ENCODE peak calls at places on chromosomes 12 and 14, in six cellular contexts. One of them, this sample, is unnamed.
A peak's percentile ranks its signal among the peaks of the same experiment; 100 is the strongest.

GRCh38 chr14:35277179-35277578 is 15.0 kb upstream of the PSMA6 start:
- DNase-seq in endothelial cell of umbilical vein: no peak
- DNase-seq in CD8-positive, alpha-beta memory T cell: no peak
- DNase-seq in naive thymus-derived CD4-positive, alpha-beta T cell: no peak
- DNase-seq in SIG-M5: no peak
- DNase-seq in C1 segment of cervical spinal cord: no peak
- DNase-seq in this sample: no peak

GRCh38 chr12:67377021-67377420 is 107.9 kb downstream of the CAND1 start:
- DNase-seq in CD8-positive, alpha-beta memory T cell: no peak
- DNase-seq in SIG-M5: no peak
- DNase-seq in naive thymus-derived CD4-positive, alpha-beta T cell: no peak
- DNase-seq in endothelial cell of umbilical vein: no peak
- DNase-seq in C1 segment of cervical spinal cord: no peak
- DNase-seq in this sample: no peak

GRCh38 chr14:26531894-26532293 is 65.9 kb downstream of the NOVA1 start:
- DNase-seq in SIG-M5: no peak
- DNase-seq in naive thymus-derived CD4-positive, alpha-beta T cell: no peak
- DNase-seq in CD8-positive, alpha-beta memory T cell: no peak
- DNase-seq in C1 segment of cervical spinal cord: no peak
- DNase-seq in endothelial cell of umbilical vein: no peak
- DNase-seq in this sample: peak; percentile 76

GRCh38 chr12:111304642-111305071 is 64.2 kb downstream of the PHETA1 start:
- DNase-seq in CD8-positive, alpha-beta memory T cell: no peak
- DNase-seq in endothelial cell of umbilical vein: peak; percentile 10
- DNase-seq in naive thymus-derived CD4-positive, alpha-beta T cell: peak; percentile 23
- DNase-seq in SIG-M5: no peak
- DNase-seq in C1 segment of cervical spinal cord: no peak
- DNase-seq in this sample: peak; percentile 8

GRCh38 chr14:68405959-68406358 is 386.9 kb downstream of the ZFP36L1 start:
- DNase-seq in CD8-positive, alpha-beta memory T cell: no peak
- DNase-seq in SIG-M5: no peak
- DNase-seq in endothelial cell of umbilical vein: no peak
- DNase-seq in naive thymus-derived CD4-positive, alpha-beta T cell: no peak
- DNase-seq in C1 segment of cervical spinal cord: no peak
- DNase-seq in this sample: peak; percentile 36

GRCh38 chr14:98955741-98956070 is 316.3 kb downstream of the BCL11B start:
- DNase-seq in CD8-positive, alpha-beta memory T cell: no peak
- DNase-seq in naive thymus-derived CD4-positive, alpha-beta T cell: no peak
- DNase-seq in SIG-M5: no peak
- DNase-seq in C1 segment of cervical spinal cord: no peak
- DNase-seq in endothelial cell of umbilical vein: no peak
- DNase-seq in this sample: no peak

GRCh38 chr12:68264864-68265256 is 11.5 kb upstream of the IL22 start:
- DNase-seq in naive thymus-derived CD4-positive, alpha-beta T cell: no peak
- DNase-seq in CD8-positive, alpha-beta memory T cell: no peak
- DNase-seq in endothelial cell of umbilical vein: no peak
- DNase-seq in C1 segment of cervical spinal cord: no peak
- DNase-seq in SIG-M5: no peak
- DNase-seq in this sample: peak; percentile 58

GRCh38 chr12:51322452-51322851 is 1.5 kb downstream of the BIN2 start:
- DNase-seq in CD8-positive, alpha-beta memory T cell: no peak
- DNase-seq in endothelial cell of umbilical vein: no peak
- DNase-seq in naive thymus-derived CD4-positive, alpha-beta T cell: no peak
- DNase-seq in SIG-M5: no peak
- DNase-seq in C1 segment of cervical spinal cord: no peak
- DNase-seq in this sample: no peak

GRCh38 chr14:21136024-21136423 is 19.8 kb downstream of the OR5AU1 start:
- DNase-seq in C1 segment of cervical spinal cord: no peak
- DNase-seq in CD8-positive, alpha-beta memory T cell: no peak
- DNase-seq in SIG-M5: no peak
- DNase-seq in naive thymus-derived CD4-positive, alpha-beta T cell: peak; percentile 14
- DNase-seq in endothelial cell of umbilical vein: peak; percentile 21
- DNase-seq in this sample: peak; percentile 33

GRCh38 chr12:100794441-100795192 is at the start of gene ANO4:
- DNase-seq in endothelial cell of umbilical vein: no peak
- DNase-seq in C1 segment of cervical spinal cord: peak; percentile 46
- DNase-seq in SIG-M5: no peak
- DNase-seq in CD8-positive, alpha-beta memory T cell: no peak
- DNase-seq in naive thymus-derived CD4-positive, alpha-beta T cell: no peak
- DNase-seq in this sample: no peak

GRCh38 chr12:6700646-6701051 is at the start of gene PIANP:
- DNase-seq in SIG-M5: no peak
- DNase-seq in naive thymus-derived CD4-positive, alpha-beta T cell: peak; percentile 67
- DNase-seq in endothelial cell of umbilical vein: no peak
- DNase-seq in C1 segment of cervical spinal cord: no peak
- DNase-seq in CD8-positive, alpha-beta memory T cell: peak; percentile 43
- DNase-seq in this sample: no peak

GRCh38 chr14:94623856-94624499 is 11.8 kb downstream of the SERPINA3 start:
- DNase-seq in endothelial cell of umbilical vein: no peak
- DNase-seq in naive thymus-derived CD4-positive, alpha-beta T cell: no peak
- DNase-seq in CD8-positive, alpha-beta memory T cell: no peak
- DNase-seq in SIG-M5: no peak
- DNase-seq in C1 segment of cervical spinal cord: no peak
- DNase-seq in this sample: no peak

GRCh38 chr14:23093993-23094665 is 807 bp downstream of the ACIN1 start:
- DNase-seq in naive thymus-derived CD4-positive, alpha-beta T cell: no peak
- DNase-seq in endothelial cell of umbilical vein: no peak
- DNase-seq in SIG-M5: no peak
- DNase-seq in C1 segment of cervical spinal cord: no peak
- DNase-seq in CD8-positive, alpha-beta memory T cell: no peak
- DNase-seq in this sample: no peak

GRCh38 chr12:12273291-12273957 is 6.6 kb upstream of the LRP6 start:
- DNase-seq in SIG-M5: no peak
- DNase-seq in naive thymus-derived CD4-positive, alpha-beta T cell: no peak
- DNase-seq in endothelial cell of umbilical vein: no peak
- DNase-seq in C1 segment of cervical spinal cord: no peak
- DNase-seq in CD8-positive, alpha-beta memory T cell: no peak
- DNase-seq in this sample: no peak

GRCh38 chr14:22850944-22851790 is 14.8 kb downstream of the MMP14 start:
- DNase-seq in SIG-M5: no peak
- DNase-seq in C1 segment of cervical spinal cord: peak; percentile 55
- DNase-seq in CD8-positive, alpha-beta memory T cell: no peak
- DNase-seq in endothelial cell of umbilical vein: peak; percentile 92
- DNase-seq in naive thymus-derived CD4-positive, alpha-beta T cell: no peak
- DNase-seq in this sample: peak; percentile 95

GRCh38 chr12:114838480-114838879 is 154.5 kb upstream of the TBX3 start:
- DNase-seq in C1 segment of cervical spinal cord: no peak
- DNase-seq in endothelial cell of umbilical vein: no peak
- DNase-seq in SIG-M5: no peak
- DNase-seq in CD8-positive, alpha-beta memory T cell: no peak
- DNase-seq in naive thymus-derived CD4-positive, alpha-beta T cell: no peak
- DNase-seq in this sample: no peak

GRCh38 chr14:65252471-65253255 is 150.3 kb upstream of the MAX start:
- DNase-seq in CD8-positive, alpha-beta memory T cell: no peak
- DNase-seq in endothelial cell of umbilical vein: no peak
- DNase-seq in SIG-M5: no peak
- DNase-seq in C1 segment of cervical spinal cord: no peak
- DNase-seq in naive thymus-derived CD4-positive, alpha-beta T cell: no peak
- DNase-seq in this sample: no peak

GRCh38 chr14:104420990-104421389 is 158.6 kb upstream of the C14orf180 start:
- DNase-seq in endothelial cell of umbilical vein: no peak
- DNase-seq in naive thymus-derived CD4-positive, alpha-beta T cell: no peak
- DNase-seq in SIG-M5: no peak
- DNase-seq in C1 segment of cervical spinal cord: no peak
- DNase-seq in CD8-positive, alpha-beta memory T cell: no peak
- DNase-seq in this sample: no peak

GRCh38 chr12:8127138-8127537 is 3.7 kb downstream of the CLEC4A start:
- DNase-seq in CD8-positive, alpha-beta memory T cell: no peak
- DNase-seq in SIG-M5: no peak
- DNase-seq in endothelial cell of umbilical vein: no peak
- DNase-seq in naive thymus-derived CD4-positive, alpha-beta T cell: peak; percentile 50
- DNase-seq in C1 segment of cervical spinal cord: no peak
- DNase-seq in this sample: no peak

GRCh38 chr14:103444837-103445524 is 59.8 kb downstream of the MARK3 start:
- DNase-seq in SIG-M5: no peak
- DNase-seq in C1 segment of cervical spinal cord: no peak
- DNase-seq in endothelial cell of umbilical vein: no peak
- DNase-seq in CD8-positive, alpha-beta memory T cell: no peak
- DNase-seq in naive thymus-derived CD4-positive, alpha-beta T cell: no peak
- DNase-seq in this sample: peak; percentile 65

GRCh38 chr14:102588821-102589220 is 3.6 kb upstream of the RCOR1 start:
- DNase-seq in SIG-M5: no peak
- DNase-seq in naive thymus-derived CD4-positive, alpha-beta T cell: no peak
- DNase-seq in endothelial cell of umbilical vein: no peak
- DNase-seq in CD8-positive, alpha-beta memory T cell: no peak
- DNase-seq in C1 segment of cervical spinal cord: no peak
- DNase-seq in this sample: no peak

GRCh38 chr14:21090194-21090939 is 8.1 kb downstream of the ZNF219 start:
- DNase-seq in CD8-positive, alpha-beta memory T cell: no peak
- DNase-seq in naive thymus-derived CD4-positive, alpha-beta T cell: no peak
- DNase-seq in endothelial cell of umbilical vein: no peak
- DNase-seq in SIG-M5: no peak
- DNase-seq in C1 segment of cervical spinal cord: no peak
- DNase-seq in this sample: no peak

GRCh38 chr12:12684375-12685106 is 11.4 kb downstream of the GPR19 start:
- DNase-seq in SIG-M5: no peak
- DNase-seq in CD8-positive, alpha-beta memory T cell: no peak
- DNase-seq in naive thymus-derived CD4-positive, alpha-beta T cell: no peak
- DNase-seq in endothelial cell of umbilical vein: peak; percentile 38
- DNase-seq in C1 segment of cervical spinal cord: peak; percentile 49
- DNase-seq in this sample: peak; percentile 68

GRCh38 chr12:71447691-71448660 is 8.4 kb downstream of the LGR5 start:
- DNase-seq in SIG-M5: no peak
- DNase-seq in C1 segment of cervical spinal cord: peak; percentile 33
- DNase-seq in endothelial cell of umbilical vein: no peak
- DNase-seq in naive thymus-derived CD4-positive, alpha-beta T cell: no peak
- DNase-seq in CD8-positive, alpha-beta memory T cell: no peak
- DNase-seq in this sample: no peak

This sample was measured in fibroblast of pulmonary artery.